ENCODE peak calls at places on chromosomes 12 and 14, in six cellular contexts. A is IMR-90, K is H9, M is mesenchymal stem cell, G is H1, Y is neuronal stem cell. P is an unnamed sample. For H3K4me1, the result is how much of the 10 kb centered on the place peaks cover.

GRCh38 chr12:104669851-104670337 is 213.1 kb downstream of the CHST11 start:
- DNase-seq in A (peak), M (peak), G (no peak), K (no peak), Y (no peak), P (no peak)

GRCh38 chr12:113413488-113413939 is 8.7 kb upstream of the SDSL start:
- DNase-seq in G (no peak), M (peak), K (no peak), A (peak), Y (no peak), P (no peak)

GRCh38 chr14:58805605-58806358 is 168.0 kb downstream of the DACT1 start:
- DNase-seq in A (peak), G (no peak), K (no peak), Y (no peak), M (peak), P (no peak)

GRCh38 chr12:31914927-31915326 is 44.3 kb upstream of the RESF1 start:
- DNase-seq in K (no peak), Y (no peak), A (no peak), G (no peak), M (no peak), P (no peak)

GRCh38 chr12:62210422-62210821 is 49.8 kb upstream of the USP15 start:
- DNase-seq in K (peak), A (peak), Y (peak), G (no peak), M (peak), P (peak)

GRCh38 chr12:84756961-84757360 is 155.6 kb downstream of the SLC6A15 start:
- DNase-seq in G (no peak), K (no peak), Y (no peak), A (peak), M (peak), P (no peak)

GRCh38 chr14:69518341-69519101 is 34.0 kb downstream of the PLEKHD1 start:
- DNase-seq in A (no peak), K (no peak), G (no peak), M (no peak), Y (no peak), P (no peak)

GRCh38 chr12:15534322-15534721 is 212.0 kb downstream of the PTPRO start:
- DNase-seq in K (no peak), M (peak), Y (no peak), A (peak), G (no peak), P (no peak)

GRCh38 chr12:118307069-118307954 is 65.4 kb downstream of the TAOK3 start:
- DNase-seq in G (no peak), M (peak), K (no peak), Y (no peak), A (peak), P (peak)

GRCh38 chr14:92676031-92676430 is 72.4 kb downstream of the LGMN start:
- DNase-seq in M (no peak), Y (no peak), G (no peak), A (no peak), K (no peak), P (no peak)

GRCh38 chr12:40063424-40063823 is 42.5 kb downstream of the SLC2A13 start:
- DNase-seq in A (no peak), K (no peak), G (no peak), Y (no peak), M (peak), P (peak)

GRCh38 chr14:58755026-58755929 is 117.5 kb downstream of the DACT1 start:
- DNase-seq in Y (no peak), A (no peak), M (no peak), G (no peak), K (no peak), P (no peak)

GRCh38 chr12:82299617-82300016 is 58.6 kb downstream of the CCDC59 start:
- DNase-seq in M (peak), K (no peak), Y (no peak), A (no peak), G (no peak), P (no peak)

GRCh38 chr12:132286912-132287311 is 42.5 kb downstream of the GALNT9 start:
- DNase-seq in K (no peak), M (no peak), A (no peak), G (no peak), Y (no peak), P (peak)

GRCh38 chr14:63204407-63205280 is at the start of gene RHOJ:
- DNase-seq in A (peak), Y (peak), K (peak), G (no peak), M (no peak), P (no peak)

GRCh38 chr14:23624830-23625404 is 11.2 kb upstream of the DHRS2 start:
- DNase-seq in Y (peak), K (no peak), A (no peak), G (no peak), M (no peak), P (no peak)

GRCh38 chr14:94011795-94012194 is 14.3 kb upstream of the OTUB2 start:
- DNase-seq in G (no peak), M (peak), K (no peak), Y (no peak), A (no peak), P (no peak)

GRCh38 chr12:52672321-52672933 is 7.8 kb downstream of the KRT1 start:
- DNase-seq in Y (no peak), M (no peak), A (no peak), K (no peak), G (no peak), P (peak)
- H3K4me1 ChIP-seq in Y (under half), M (under half), A (under half), K (under half), G (under half), P (under half)

DNA sequence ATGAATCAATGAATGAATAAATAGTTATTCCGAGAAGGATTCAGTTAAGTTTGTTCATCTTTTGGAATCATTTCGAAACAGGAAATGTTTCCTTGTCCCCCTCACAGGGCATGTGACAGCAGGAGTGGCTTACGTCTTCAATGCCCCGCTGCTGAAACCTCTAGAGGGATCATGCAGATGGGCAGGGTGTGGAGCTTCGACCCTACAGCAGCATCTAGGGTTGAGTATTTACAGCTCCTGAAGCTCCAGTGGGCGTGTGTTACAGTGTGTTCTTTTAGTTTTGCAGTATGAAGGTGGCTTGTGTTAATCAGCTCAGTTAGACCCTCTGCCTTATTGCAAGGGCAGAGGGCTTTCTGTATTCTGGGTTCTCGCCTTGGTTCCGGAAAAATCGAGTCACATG is 2.6 kb downstream of the NAV3 start:
- DNase-seq in Y (no peak), K (no peak), A (no peak), M (no peak), G (no peak), P (no peak)
- H3K14ac ChIP-seq in Y (no peak), K (no peak), A (no peak), M (no peak), G (no peak), P (no peak)

DNA sequence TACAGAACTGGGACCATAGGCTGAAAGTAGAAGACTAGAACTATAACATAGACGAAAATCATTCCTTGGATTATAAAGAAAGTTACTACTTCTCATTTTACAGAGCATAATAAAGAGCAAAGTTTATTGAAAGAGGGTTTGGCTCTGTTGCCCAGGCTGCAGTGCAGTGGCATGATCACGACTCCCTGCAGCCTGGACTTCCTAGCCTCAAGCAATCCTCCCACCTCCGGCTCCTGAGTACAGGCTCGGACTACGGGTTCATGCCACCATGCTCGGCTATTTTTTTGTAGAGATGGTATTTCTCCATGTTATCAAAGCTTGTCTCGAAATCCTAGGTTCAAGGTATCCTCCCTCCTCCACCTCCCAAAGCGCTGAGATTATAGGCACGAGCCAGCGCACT is 190.1 kb upstream of the FOXG1 start:
- DNase-seq in Y (no peak), A (no peak), K (no peak), M (no peak), G (no peak), P (no peak)
- H4K91ac ChIP-seq in Y (no peak), A (no peak), K (no peak), M (no peak), G (no peak), P (no peak)

GRCh38 chr12:92464911-92465310 is 237.9 kb upstream of the PLEKHG7 start:
- DNase-seq in M (no peak), K (no peak), A (no peak), Y (no peak), G (no peak), P (peak)
- H3K4me1 ChIP-seq in M (under half), K (under half), A (under half), Y (under half), G (under half), P (under half)

DNA sequence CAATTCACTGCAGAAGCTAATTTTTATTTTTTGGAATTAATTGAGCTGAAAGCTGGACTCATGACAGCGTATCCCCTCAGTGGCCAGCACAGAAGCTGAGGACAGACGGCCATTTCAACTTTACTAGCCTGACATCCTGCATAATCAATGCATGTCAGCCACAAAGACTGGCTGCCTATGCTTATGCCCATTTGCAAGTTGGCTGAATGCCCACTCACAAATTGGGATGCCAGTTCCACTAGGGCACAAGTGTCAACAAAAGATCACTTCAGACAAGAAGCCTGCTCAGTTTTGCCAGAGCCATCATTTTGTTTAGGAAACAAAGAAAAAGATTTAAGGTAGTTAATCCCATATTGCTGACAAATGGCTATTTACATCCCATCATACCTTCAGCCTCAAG is 417.6 kb downstream of the NOVA1 start:
- DNase-seq in Y (no peak), G (no peak), A (no peak), M (no peak), K (no peak), P (no peak)
- H3K14ac ChIP-seq in Y (no peak), G (no peak), A (no peak), M (no peak), K (no peak), P (no peak)

DNA sequence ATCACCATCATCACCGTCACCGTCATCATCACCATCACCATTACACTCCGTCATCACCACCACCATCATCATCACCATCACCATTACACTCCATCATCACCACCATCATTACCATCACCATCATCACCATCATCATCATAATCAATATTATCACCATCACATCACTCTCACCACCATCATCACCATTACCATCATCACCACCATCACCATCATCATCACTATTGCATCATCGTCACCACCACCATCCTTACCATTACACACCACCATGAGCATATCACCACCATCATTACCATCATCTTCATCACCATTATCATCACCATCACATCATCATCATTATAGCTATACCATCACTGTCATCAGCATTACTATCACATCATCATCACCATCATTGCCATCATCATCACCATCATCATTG is 93.7 kb downstream of the KIF26A start:
- DNase-seq in A (no peak), G (no peak), Y (no peak), K (no peak), M (no peak), P (no peak)
- H4K91ac ChIP-seq in A (no peak), G (no peak), Y (no peak), K (no peak), M (no peak), P (no peak)

DNA sequence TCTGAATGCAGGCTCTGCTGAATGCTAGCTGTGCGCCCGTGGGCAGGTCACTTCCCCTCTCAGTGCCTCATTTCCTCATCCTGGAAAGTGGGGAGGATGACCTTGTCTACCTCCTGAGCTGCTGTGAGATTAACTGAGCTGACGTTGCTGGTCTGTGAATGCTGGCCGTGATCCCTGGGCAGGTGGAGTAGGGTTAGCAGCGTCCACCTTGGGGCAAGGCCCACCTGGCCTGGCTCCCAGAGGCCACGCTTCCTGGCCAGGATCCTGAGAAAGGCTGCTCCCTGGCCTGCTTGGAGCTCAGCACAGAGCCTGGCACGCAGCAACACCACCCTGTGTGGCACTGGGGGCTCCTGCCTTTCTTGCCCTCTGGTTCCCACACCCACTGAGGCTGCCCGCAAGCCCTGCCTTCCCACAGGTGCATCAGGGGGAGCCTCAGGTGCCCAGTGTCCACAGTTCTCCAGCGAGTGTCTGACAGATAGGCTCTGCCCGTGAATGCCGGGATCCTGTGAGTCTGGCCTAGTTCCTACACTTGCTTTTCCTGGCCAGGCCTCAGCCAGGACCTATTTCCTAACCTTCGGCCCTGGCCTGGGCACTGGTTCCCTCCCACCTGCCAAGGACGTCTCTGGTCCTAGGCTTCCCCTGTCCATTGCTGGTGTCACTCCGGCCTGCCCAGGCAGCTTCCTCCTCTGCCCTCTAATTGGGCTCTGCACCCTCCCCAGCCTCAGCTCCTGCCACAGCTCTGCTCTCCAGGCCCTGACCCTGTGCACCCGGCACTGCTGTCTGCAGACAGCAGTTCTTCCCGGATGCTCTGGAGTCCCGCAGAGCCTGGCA is 37.2 kb upstream of the TDRD9 start:
- DNase-seq in Y (no peak), G (no peak), A (no peak), M (no peak), K (no peak), P (no peak)
- H3K4me1 ChIP-seq in Y (under half), G (under half), A (under half), M (under half), K (under half), P (under half)

DNA sequence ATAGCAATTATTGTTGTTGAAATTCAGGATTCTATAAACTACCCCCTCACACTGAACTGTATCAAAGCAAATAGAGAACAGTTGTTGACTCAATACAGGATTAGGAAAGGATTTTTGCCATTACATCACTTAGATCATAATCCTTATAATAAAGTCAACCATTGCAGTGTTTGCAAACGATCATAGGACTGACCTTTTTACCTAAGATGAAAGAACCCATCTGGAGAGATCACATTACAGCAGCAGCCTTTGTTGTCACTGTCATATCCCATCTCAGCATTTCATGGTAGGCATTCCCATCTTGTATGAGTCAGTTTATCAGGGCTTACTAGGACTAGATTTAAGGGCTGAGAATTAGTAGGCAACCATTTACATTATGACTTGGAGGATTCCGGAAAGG is 96.0 kb downstream of the IPO8 start:
- DNase-seq in M (no peak), G (no peak), A (peak), Y (no peak), K (no peak), P (no peak)
- H3K14ac ChIP-seq in M (no peak), G (no peak), A (no peak), Y (no peak), K (no peak), P (no peak)

DNA sequence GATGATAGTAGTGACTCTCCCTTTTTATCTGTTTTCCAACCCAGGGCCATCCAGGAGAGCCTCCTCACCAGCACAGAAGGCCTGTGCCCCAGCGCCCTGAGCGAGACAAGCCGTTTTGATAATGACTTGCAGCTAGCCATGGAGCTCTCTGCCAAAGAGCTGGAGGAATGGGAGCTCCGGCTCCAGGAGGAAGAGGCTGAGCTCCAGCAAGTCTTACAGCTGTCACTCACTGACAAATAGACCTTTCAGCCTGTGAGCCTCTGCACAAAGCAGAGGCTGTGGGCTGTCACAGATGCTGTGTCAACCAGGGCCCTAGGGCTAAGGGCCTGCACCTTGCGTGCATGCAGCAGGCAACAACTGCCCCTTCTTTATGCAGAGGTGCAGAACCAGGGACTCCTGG is 11.0 kb downstream of the C12orf76 start:
- DNase-seq in M (no peak), K (no peak), A (no peak), Y (no peak), G (no peak), P (no peak)
- H4K91ac ChIP-seq in M (no peak), K (no peak), A (no peak), Y (no peak), G (no peak), P (no peak)